ENCODE peak calls at places on chromosome 15, in four cellular contexts. One of them, this sample, is unnamed.

GRCh38 chr15:69958494-69959134 is 139.1 kb downstream of the TLE3 start:
- DNase-seq in tibial nerve: no peak
- DNase-seq in H1: no peak
- DNase-seq in sigmoid colon: no peak
- DNase-seq in this sample: no peak

GRCh38 chr15:101152914-101153313 is 98.9 kb downstream of the CHSY1 start:
- DNase-seq in tibial nerve: no peak
- DNase-seq in H1: no peak
- DNase-seq in sigmoid colon: peak; percentile 52
- DNase-seq in this sample: no peak

GRCh38 chr15:92670625-92671024 is 15.1 kb upstream of the FAM174B start:
- DNase-seq in tibial nerve: no peak
- DNase-seq in H1: no peak
- DNase-seq in sigmoid colon: no peak
- DNase-seq in this sample: no peak

GRCh38 chr15:20358066-20358780 is 183.4 kb downstream of the GOLGA6L6 start:
- DNase-seq in tibial nerve: no peak
- DNase-seq in H1: no peak
- DNase-seq in sigmoid colon: peak; percentile 72
- DNase-seq in this sample: no peak

GRCh38 chr15:48965972-48966371 is 2.3 kb upstream of the SHC4 start:
- DNase-seq in tibial nerve: no peak
- DNase-seq in H1: no peak
- DNase-seq in sigmoid colon: no peak
- DNase-seq in this sample: no peak

GRCh38 chr15:58479941-58480340 is 48.1 kb downstream of the LIPC start:
- DNase-seq in tibial nerve: no peak
- DNase-seq in H1: no peak
- DNase-seq in sigmoid colon: no peak
- DNase-seq in this sample: no peak

GRCh38 chr15:88040516-88040915 is 216.0 kb downstream of the NTRK3 start:
- DNase-seq in tibial nerve: no peak
- DNase-seq in H1: no peak
- DNase-seq in sigmoid colon: no peak
- DNase-seq in this sample: no peak

GRCh38 chr15:78212546-78213424 is 21.6 kb downstream of the ACSBG1 start:
- DNase-seq in tibial nerve: no peak
- DNase-seq in H1: no peak
- DNase-seq in sigmoid colon: peak; percentile 88
- DNase-seq in this sample: no peak

GRCh38 chr15:27237319-27237939 is 266.4 kb downstream of the GABRG3 start:
- DNase-seq in tibial nerve: no peak
- DNase-seq in H1: no peak
- DNase-seq in sigmoid colon: no peak
- DNase-seq in this sample: no peak

GRCh38 chr15:89776274-89777072 is at the start of gene MESP2:
- DNase-seq in tibial nerve: peak; percentile 66
- DNase-seq in H1: peak; percentile 75
- DNase-seq in sigmoid colon: peak; percentile 93
- DNase-seq in this sample: no peak
- TF ChIP-seq POLR2A in tibial nerve: no peak
- TF ChIP-seq POLR2A in H1: no peak
- TF ChIP-seq POLR2A in sigmoid colon: no peak
- TF ChIP-seq POLR2A in this sample: no peak

DNA sequence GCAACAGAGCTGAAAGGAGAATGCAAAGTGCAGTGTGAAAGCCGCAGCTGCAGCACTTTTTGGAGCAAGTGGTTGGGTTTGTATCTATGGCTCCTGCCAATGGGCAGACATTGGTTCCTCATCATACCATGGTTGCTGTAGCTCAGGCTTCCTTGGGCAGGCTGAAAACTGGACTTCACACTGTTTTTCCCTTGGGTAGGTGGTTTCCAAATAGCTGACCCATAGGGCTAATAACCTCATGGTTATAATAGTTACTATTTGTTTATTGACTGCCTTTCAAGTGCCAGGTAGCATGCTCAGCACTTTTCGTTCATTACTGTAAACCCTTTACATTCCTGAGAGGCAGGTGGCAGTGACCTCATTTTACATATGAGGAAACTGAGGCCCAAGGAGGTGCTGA is 4.5 kb downstream of the CGNL1 start:
- DNase-seq in tibial nerve: no peak
- DNase-seq in H1: no peak
- DNase-seq in sigmoid colon: no peak
- DNase-seq in this sample: no peak
- H3K4me1 ChIP-seq in tibial nerve: no peaks in the 10 kb centered on the region
- H3K4me1 ChIP-seq in H1: peaks cover 35% of the 10 kb centered on the region
- H3K4me1 ChIP-seq in sigmoid colon: peaks cover 25% of the 10 kb centered on the region
- H3K4me1 ChIP-seq in this sample: peaks cover 28% of the 10 kb centered on the region

DNA sequence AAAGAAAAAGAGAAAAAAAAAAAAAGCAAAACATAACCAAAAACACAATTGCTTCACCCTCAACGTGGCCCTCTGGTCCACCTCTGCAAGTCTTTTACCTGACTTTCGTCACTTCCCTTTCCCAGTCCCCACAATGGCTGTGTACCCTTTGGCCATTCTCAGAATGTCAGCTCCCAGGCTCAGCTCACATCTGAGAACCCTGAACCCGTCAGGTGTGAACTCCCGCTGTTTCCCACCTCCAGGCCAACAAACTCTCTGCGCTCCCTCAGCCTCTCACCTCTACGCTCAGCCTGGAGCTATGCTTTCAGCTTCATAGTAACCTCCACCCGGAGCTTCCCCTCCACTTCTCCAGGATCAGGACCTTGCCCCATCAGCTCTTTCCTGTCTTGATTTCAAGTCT is 23.6 kb downstream of the ZSCAN2 start:
- DNase-seq in tibial nerve: no peak
- DNase-seq in H1: no peak
- DNase-seq in sigmoid colon: no peak
- DNase-seq in this sample: no peak
- TF ChIP-seq POLR2A in tibial nerve: no peak
- TF ChIP-seq POLR2A in H1: no peak
- TF ChIP-seq POLR2A in sigmoid colon: no peak
- TF ChIP-seq POLR2A in this sample: no peak

GRCh38 chr15:45134682-45135604 is 5.1 kb downstream of the DUOX1 start:
- DNase-seq in tibial nerve: no peak
- DNase-seq in H1: no peak
- DNase-seq in sigmoid colon: no peak
- DNase-seq in this sample: no peak
- H3K4me1 ChIP-seq in tibial nerve: peaks cover 8% of the 10 kb centered on the region
- H3K4me1 ChIP-seq in H1: peaks cover 7% of the 10 kb centered on the region
- H3K4me1 ChIP-seq in sigmoid colon: peaks cover 7% of the 10 kb centered on the region
- H3K4me1 ChIP-seq in this sample: peaks cover 18% of the 10 kb centered on the region

DNA sequence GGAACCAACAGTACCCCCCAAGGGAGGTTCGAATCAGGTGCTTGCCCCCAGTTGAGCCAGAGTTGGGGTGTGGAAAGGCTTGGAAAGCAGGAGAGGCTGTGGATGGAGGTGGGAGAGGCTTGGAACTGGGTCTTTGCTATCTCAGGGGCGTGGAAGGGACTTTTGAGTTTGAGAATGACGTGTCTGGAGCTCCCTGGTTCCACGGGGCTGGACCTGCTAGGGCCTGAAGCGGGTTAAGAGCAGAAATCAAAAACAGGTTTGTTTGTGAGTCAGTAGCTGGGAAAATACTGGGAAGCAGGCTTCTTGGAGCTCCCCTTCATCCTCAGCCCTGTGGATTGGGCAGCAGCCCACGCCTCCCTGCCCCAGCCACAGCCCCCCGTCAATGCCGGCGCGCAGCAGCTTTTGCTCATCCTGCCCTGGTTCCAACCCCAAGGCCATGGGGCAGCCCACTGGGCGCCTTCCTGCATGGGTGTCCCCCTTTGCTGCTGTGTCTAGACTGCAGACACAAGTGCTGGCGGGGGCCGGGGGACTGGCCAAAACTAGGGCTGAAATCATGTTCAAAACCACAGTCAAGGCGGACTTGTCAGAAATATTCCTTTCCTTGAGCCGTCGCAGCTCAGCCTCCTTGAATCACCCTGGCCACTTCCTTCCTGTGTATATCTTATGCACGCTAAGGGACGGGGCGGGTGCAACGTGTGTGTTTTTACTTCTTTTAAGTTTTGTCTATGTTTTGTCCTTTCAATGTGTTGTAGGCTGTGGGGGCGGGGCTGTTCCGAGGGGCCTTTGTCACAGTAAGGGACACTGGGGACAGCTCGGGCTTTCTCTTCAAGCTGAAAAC is 108.0 kb downstream of the KLF13 start:
- DNase-seq in tibial nerve: peak; percentile 60
- DNase-seq in H1: no peak
- DNase-seq in sigmoid colon: peak; percentile 74
- DNase-seq in this sample: peak; percentile 36
- TF ChIP-seq POLR2A in tibial nerve: no peak
- TF ChIP-seq POLR2A in H1: no peak
- TF ChIP-seq POLR2A in sigmoid colon: no peak
- TF ChIP-seq POLR2A in this sample: peak; percentile 32

GRCh38 chr15:56538901-56539545 is 74.1 kb upstream of the MNS1 start:
- DNase-seq in tibial nerve: no peak
- DNase-seq in H1: no peak
- DNase-seq in sigmoid colon: no peak
- DNase-seq in this sample: no peak

GRCh38 chr15:56537881-56538280 is 72.9 kb upstream of the MNS1 start:
- DNase-seq in tibial nerve: no peak
- DNase-seq in H1: no peak
- DNase-seq in sigmoid colon: no peak
- DNase-seq in this sample: no peak

GRCh38 chr15:56528136-56528535 is 63.2 kb upstream of the MNS1 start:
- DNase-seq in tibial nerve: no peak
- DNase-seq in H1: no peak
- DNase-seq in sigmoid colon: no peak
- DNase-seq in this sample: no peak

GRCh38 chr15:56532766-56533455 is 68.0 kb upstream of the MNS1 start:
- DNase-seq in tibial nerve: no peak
- DNase-seq in H1: no peak
- DNase-seq in sigmoid colon: no peak
- DNase-seq in this sample: no peak

GRCh38 chr15:56533741-56534416 is 68.9 kb upstream of the MNS1 start:
- DNase-seq in tibial nerve: no peak
- DNase-seq in H1: no peak
- DNase-seq in sigmoid colon: no peak
- DNase-seq in this sample: no peak
- H3K4me1 ChIP-seq in tibial nerve: no peaks in the 10 kb centered on the region
- H3K4me1 ChIP-seq in H1: no peaks in the 10 kb centered on the region
- H3K4me1 ChIP-seq in sigmoid colon: no peaks in the 10 kb centered on the region
- H3K4me1 ChIP-seq in this sample: no peaks in the 10 kb centered on the region

DNA sequence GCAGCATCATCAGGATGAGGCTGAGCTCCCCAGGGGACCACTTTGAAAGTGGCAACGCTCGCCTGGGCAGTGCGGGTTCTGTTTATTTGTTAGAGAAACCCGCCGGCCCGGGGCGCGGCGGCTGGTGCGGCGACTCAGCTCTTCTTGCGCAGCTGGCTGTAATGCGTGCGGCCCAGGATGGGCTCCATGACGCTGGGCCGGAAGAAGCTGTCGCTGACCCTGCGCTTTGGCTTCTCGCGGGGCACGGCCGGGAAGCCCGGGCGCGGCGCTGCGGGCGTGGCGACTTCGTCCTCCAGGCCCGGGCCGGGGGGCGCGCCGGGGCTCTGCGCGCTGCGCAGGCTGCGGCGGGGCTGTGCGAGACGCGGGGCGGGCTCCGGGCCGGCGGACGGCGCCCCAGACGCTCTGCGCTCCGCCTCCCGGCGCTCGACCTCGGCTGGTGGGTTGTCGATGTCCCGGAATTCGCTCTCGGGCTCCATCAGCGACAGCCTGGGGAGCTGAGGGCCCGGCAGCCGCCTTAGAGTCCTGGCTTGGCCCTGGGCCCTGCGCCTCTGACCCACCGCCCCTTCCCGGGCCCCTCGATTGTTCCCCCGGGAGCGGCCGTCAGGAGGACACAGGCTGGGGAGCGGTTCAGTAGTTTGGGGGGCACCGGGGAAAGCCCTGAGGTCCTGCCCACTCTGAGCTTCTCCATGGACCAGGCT is 10.3 kb upstream of the KIF7 start:
- DNase-seq in tibial nerve: peak; percentile 23
- DNase-seq in H1: no peak
- DNase-seq in sigmoid colon: peak; percentile 81
- DNase-seq in this sample: no peak
- TF ChIP-seq POLR2A in tibial nerve: no peak
- TF ChIP-seq POLR2A in H1: no peak
- TF ChIP-seq POLR2A in sigmoid colon: no peak
- TF ChIP-seq POLR2A in this sample: peak; percentile 18

GRCh38 chr15:44792715-44793114 is 56.4 kb downstream of the TRIM69 start:
- DNase-seq in tibial nerve: no peak
- DNase-seq in H1: no peak
- DNase-seq in sigmoid colon: no peak
- DNase-seq in this sample: no peak

GRCh38 chr15:44798815-44799214 is 62.5 kb downstream of the TRIM69 start:
- DNase-seq in tibial nerve: no peak
- DNase-seq in H1: no peak
- DNase-seq in sigmoid colon: no peak
- DNase-seq in this sample: no peak

GRCh38 chr15:44801368-44801767 is 65.0 kb downstream of the TRIM69 start:
- DNase-seq in tibial nerve: no peak
- DNase-seq in H1: no peak
- DNase-seq in sigmoid colon: no peak
- DNase-seq in this sample: no peak

GRCh38 chr15:44794072-44794471 is 57.7 kb downstream of the TRIM69 start:
- DNase-seq in tibial nerve: no peak
- DNase-seq in H1: no peak
- DNase-seq in sigmoid colon: no peak
- DNase-seq in this sample: no peak

DNA sequence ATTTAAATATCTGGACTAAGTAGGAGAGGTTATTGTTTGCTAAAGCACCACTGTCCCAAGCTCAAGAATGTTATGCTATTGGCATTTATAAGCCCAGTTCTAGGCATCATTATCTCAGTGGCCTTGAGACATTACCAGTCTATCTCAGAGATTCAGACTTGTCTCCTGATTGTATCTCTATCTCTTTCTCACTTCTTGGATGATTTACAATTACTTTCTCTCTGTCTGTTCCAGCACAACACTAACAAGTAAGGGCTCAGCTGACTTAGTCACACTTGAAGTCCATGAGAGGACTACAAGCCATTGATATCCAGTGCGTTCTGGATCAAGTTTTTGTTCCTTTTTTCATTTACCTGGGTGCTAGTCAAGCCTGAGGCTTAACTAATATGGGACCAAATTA is 60.2 kb downstream of the TRIM69 start:
- DNase-seq in tibial nerve: no peak
- DNase-seq in H1: no peak
- DNase-seq in sigmoid colon: no peak
- DNase-seq in this sample: no peak
- H3K4me1 ChIP-seq in tibial nerve: no peaks in the 10 kb centered on the region
- H3K4me1 ChIP-seq in H1: no peaks in the 10 kb centered on the region
- H3K4me1 ChIP-seq in sigmoid colon: no peaks in the 10 kb centered on the region
- H3K4me1 ChIP-seq in this sample: no peaks in the 10 kb centered on the region

GRCh38 chr15:73051811-73052678 is at the start of gene NEO1:
- DNase-seq in tibial nerve: peak; percentile 50
- DNase-seq in H1: peak; percentile 68
- DNase-seq in sigmoid colon: peak; percentile 94
- DNase-seq in this sample: peak; percentile 12
- TF ChIP-seq POLR2A in tibial nerve: no peak
- TF ChIP-seq POLR2A in H1: peak; percentile 73
- TF ChIP-seq POLR2A in sigmoid colon: peak; percentile 26
- TF ChIP-seq POLR2A in this sample: peak; percentile 26